ENCODE peak calls at places on chromosome 15, in six cellular contexts. W, O, B, Z, H and P are unnamed samples.

GRCh38 chr15:35932541-35932940 is 386.6 kb upstream of the DPH6 start:
- DNase-seq in W (no peak), O (no peak), B (no peak), Z (no peak), H (no peak), P (no peak)

GRCh38 chr15:89654847-89655805 is at the start of gene KIF7:
- DNase-seq in W (no peak), O (peak; percentile 91), B (peak; percentile 61), Z (peak; percentile 88), H (peak; percentile 77), P (no peak)

GRCh38 chr15:52143862-52144261 is 31.3 kb upstream of the BCL2L10 start:
- DNase-seq in W (no peak), O (no peak), B (peak; percentile 94), Z (peak; percentile 97), H (peak; percentile 92), P (no peak)

GRCh38 chr15:73851679-73852078 is 21.7 kb upstream of the TBC1D21 start:
- DNase-seq in W (no peak), O (peak; percentile 91), B (peak; percentile 74), Z (peak; percentile 64), H (peak; percentile 75), P (peak; percentile 36)

GRCh38 chr15:100216177-100216576 is 125.6 kb downstream of the ADAMTS17 start:
- DNase-seq in W (no peak), O (no peak), B (no peak), Z (no peak), H (no peak), P (no peak)

GRCh38 chr15:25701716-25702465 is 161.2 kb downstream of the ATP10A start:
- DNase-seq in W (no peak), O (no peak), B (no peak), Z (peak; percentile 42), H (peak; percentile 47), P (no peak)

GRCh38 chr15:89828324-89829145 is 13.9 kb upstream of the ANPEP start:
- DNase-seq in W (peak; percentile 67), O (peak; percentile 41), B (no peak), Z (peak; percentile 91), H (no peak), P (peak; percentile 64)

GRCh38 chr15:98853161-98853560 is 154.4 kb downstream of the PGPEP1L start:
- DNase-seq in W (peak; percentile 91), O (peak; percentile 82), B (peak; percentile 89), Z (peak; percentile 92), H (no peak), P (peak; percentile 85)

GRCh38 chr15:62779041-62779810 is 263.3 kb upstream of the TPM1 start:
- DNase-seq in W (peak; percentile 50), O (no peak), B (no peak), Z (peak; percentile 72), H (no peak), P (no peak)

GRCh38 chr15:31438601-31439265 is 112.1 kb downstream of the KLF13 start:
- DNase-seq in W (no peak), O (no peak), B (no peak), Z (no peak), H (no peak), P (peak; percentile 75)

GRCh38 chr15:54605556-54605955 is 591.2 kb downstream of the RSL24D1 start:
- DNase-seq in W (no peak), O (no peak), B (no peak), Z (no peak), H (no peak), P (no peak)

GRCh38 chr15:26888761-26889160 is 21.9 kb downstream of the GABRA5 start:
- DNase-seq in W (no peak), O (no peak), B (no peak), Z (no peak), H (no peak), P (no peak)

GRCh38 chr15:40340038-40340739 is 550 bp downstream of the CCDC9B start:
- DNase-seq in W (peak; percentile 90), O (no peak), B (peak; percentile 72), Z (peak; percentile 77), H (peak; percentile 78), P (peak; percentile 61)

GRCh38 chr15:52436971-52437370 is 91.7 kb downstream of the MYO5A start:
- DNase-seq in W (no peak), O (no peak), B (no peak), Z (peak; percentile 10), H (no peak), P (no peak)

GRCh38 chr15:92909131-92909781 is 9.1 kb downstream of the CHD2 start:
- DNase-seq in W (no peak), O (no peak), B (no peak), Z (peak; percentile 39), H (no peak), P (no peak)

GRCh38 chr15:85800460-85801123 is 5.9 kb upstream of the KLHL25 start:
- DNase-seq in W (peak; percentile 59), O (no peak), B (no peak), Z (peak; percentile 88), H (no peak), P (peak; percentile 73)

GRCh38 chr15:48671381-48672022 is 26.0 kb upstream of the FBN1 start:
- DNase-seq in W (peak; percentile 52), O (no peak), B (no peak), Z (peak; percentile 95), H (no peak), P (no peak)

GRCh38 chr15:45642203-45642932 is 7.5 kb downstream of the SQOR start:
- DNase-seq in W (no peak), O (no peak), B (no peak), Z (peak; percentile 85), H (no peak), P (no peak)

DNA sequence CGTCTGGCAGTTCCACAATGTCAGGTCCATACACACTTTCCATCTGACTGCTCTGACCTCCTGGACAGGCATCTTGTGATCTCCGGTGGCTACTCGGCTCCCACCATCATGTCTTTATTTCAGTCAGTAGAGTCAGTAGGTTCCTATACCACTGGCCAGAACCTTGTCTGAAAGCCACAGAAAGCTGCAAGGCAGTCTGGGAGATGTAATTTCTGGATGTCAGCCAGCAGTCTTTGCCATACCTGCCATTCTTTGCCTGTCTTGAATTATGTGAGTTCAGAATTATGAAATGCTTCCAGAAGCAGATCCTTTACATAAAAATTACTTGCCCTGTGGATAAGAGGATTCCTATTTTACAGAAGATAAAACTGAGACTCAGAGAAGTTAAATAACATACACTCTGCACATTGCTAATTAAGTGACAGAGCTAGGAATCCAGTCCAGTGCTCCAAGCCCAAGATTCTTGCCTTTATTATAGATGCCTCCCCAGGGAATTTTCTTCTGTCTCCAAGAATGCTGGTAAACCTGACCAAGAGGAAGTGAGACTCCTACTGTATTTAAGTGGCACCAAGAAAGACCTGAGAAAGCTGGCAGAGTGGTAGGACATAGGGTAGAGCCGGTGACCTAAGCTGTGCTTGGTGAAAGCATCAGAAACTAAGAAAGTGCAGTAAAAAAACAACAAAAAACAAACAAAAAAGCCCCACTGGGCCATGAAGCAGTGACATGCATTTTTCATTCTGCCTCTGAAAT is 75.6 kb downstream of the IQCH start:
- DNase-seq in W (no peak), O (no peak), B (peak; percentile 18), Z (no peak), H (no peak), P (no peak)
- H3K27ac ChIP-seq in W (no peak overlapping the region), O (no peak overlapping the region), B (no peak overlapping the region), Z (no peak overlapping the region), H (no peak overlapping the region), P (no peak overlapping the region)

GRCh38 chr15:78761891-78762385 is 49.3 kb downstream of the ADAMTS7 start:
- DNase-seq in W (no peak), O (no peak), B (no peak), Z (no peak), H (peak; percentile 55), P (no peak)

GRCh38 chr15:78763796-78764241 is 47.4 kb downstream of the ADAMTS7 start:
- DNase-seq in W (no peak), O (no peak), B (no peak), Z (no peak), H (peak; percentile 74), P (peak; percentile 76)

GRCh38 chr15:78757636-78757905 is 53.7 kb downstream of the ADAMTS7 start:
- DNase-seq in W (no peak), O (no peak), B (no peak), Z (no peak), H (peak; percentile 54), P (peak; percentile 39)

GRCh38 chr15:78763111-78763795 is 48.0 kb downstream of the ADAMTS7 start:
- DNase-seq in W (no peak), O (no peak), B (no peak), Z (no peak), H (peak; percentile 54), P (peak; percentile 32)

DNA sequence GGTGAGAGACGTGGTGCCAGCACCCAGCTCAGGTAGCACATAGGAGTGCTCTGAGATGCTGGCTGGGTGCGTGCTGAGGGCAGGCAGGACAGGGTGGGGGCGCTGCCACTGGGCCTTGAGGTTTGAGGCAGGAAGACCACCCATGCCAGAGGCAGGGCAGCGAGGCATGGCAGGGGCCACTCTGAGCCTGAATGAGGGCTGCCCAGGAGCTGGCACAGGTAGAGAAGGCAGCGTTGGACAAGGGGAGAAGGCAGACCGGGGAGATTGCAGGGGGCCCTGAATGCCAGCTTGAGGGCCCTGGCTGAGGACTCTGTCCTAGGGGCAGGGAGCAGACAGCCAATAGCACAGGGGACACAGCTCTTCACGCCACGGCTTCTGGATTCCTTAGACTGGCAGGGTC is 50.2 kb downstream of the ADAMTS7 start:
- DNase-seq in W (no peak), O (no peak), B (no peak), Z (no peak), H (peak; percentile 68), P (peak; percentile 54)
- H3K4me1 ChIP-seq in W (peaks cover 74% of the 10 kb centered on the region), O (peaks cover 7% of the 10 kb centered on the region), B (no peaks in the 10 kb centered on the region), Z (peaks cover 12% of the 10 kb centered on the region), H (peaks cover 10% of the 10 kb centered on the region), P (peaks cover 25% of the 10 kb centered on the region)

GRCh38 chr15:32716960-32717289 is 879 bp upstream of the GREM1 start:
- DNase-seq in W (no peak), O (no peak), B (no peak), Z (no peak), H (no peak), P (no peak)
- H3K4me3 ChIP-seq in W (peak overlapping the region; percentile 51), O (peak overlapping the region; percentile 45), B (peak overlapping the region; percentile 27), Z (peak overlapping the region; percentile 93), H (no peak overlapping the region), P (no peak overlapping the region)

GRCh38 chr15:38071211-38071972 is 137.0 kb downstream of the TMCO5A start:
- DNase-seq in W (no peak), O (no peak), B (no peak), Z (peak; percentile 31), H (no peak), P (peak; percentile 39)
- H3K27ac ChIP-seq in W (peak overlapping the region; percentile 93), O (no peak overlapping the region), B (no peak overlapping the region), Z (no peak overlapping the region), H (peak overlapping the region; percentile 75), P (peak overlapping the region; percentile 91)

DNA sequence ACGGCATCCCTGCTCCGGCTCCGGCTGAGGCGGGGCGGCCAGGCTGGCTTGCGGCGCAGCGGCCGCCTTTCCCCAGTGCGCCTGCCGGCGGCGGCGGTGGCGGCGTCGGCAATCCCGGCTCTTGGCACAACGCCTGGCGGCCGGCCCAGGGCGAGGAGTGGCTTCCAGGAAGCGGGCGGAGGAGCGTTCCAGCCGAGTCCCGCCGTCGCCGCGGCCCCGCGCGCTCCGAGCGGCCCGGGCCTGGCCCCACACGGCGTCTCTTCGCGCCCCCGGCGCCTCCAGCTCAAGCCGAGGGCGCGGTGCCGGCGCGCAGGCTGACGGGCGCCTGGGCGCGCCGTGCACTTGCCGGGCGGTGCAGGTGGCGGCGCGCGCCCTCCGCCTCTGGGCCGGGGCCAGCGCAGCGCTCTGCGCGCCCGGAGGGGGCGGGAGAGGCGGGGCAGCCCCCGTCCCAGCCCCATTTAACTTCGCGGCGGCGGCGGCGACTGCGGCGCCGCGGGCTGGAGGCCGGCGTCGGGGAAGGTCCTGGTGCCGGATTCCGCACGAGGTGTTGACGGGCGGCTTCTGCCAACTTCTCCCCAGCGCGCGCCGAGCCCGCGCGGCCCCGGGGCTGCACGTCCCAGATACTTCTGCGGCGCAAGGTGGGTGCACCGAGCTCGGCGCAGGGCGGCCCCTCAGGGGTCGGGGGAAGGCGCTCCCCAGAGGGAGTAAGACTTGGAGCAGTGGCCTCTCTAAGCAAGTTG is at the start of gene ADAMTSL3:
- DNase-seq in W (peak; percentile 88), O (peak; percentile 93), B (peak; percentile 74), Z (peak; percentile 53), H (no peak), P (peak; percentile 90)
- H3K4me1 ChIP-seq in W (peaks cover 53% of the 10 kb centered on the region), O (no peaks in the 10 kb centered on the region), B (peaks cover 8% of the 10 kb centered on the region), Z (no peaks in the 10 kb centered on the region), H (no peaks in the 10 kb centered on the region), P (no peaks in the 10 kb centered on the region)

GRCh38 chr15:29611057-29611456 is 211.2 kb downstream of the TJP1 start:
- DNase-seq in W (no peak), O (peak; percentile 17), B (no peak), Z (no peak), H (no peak), P (no peak)
- H3K4me3 ChIP-seq in W (no peak overlapping the region), O (no peak overlapping the region), B (no peak overlapping the region), Z (no peak overlapping the region), H (no peak overlapping the region), P (no peak overlapping the region)